ENCODE peak calls at places on chromosomes 12 and 14, in nine cellular contexts. One of them, this sample, is unnamed.

GRCh38 chr12:77837876-77838291 is 7.2 kb downstream of the NAV3 start:
- DNase-seq in neural progenitor cell: no peak
- DNase-seq in Karpas-422: no peak
- DNase-seq in fibroblast of the conjunctiva: no peak
- DNase-seq in amniotic stem cell: no peak
- DNase-seq in AG08395: no peak
- DNase-seq in retina: no peak
- DNase-seq in SW 1271: no peak
- DNase-seq in HepG2: no peak
- DNase-seq in this sample: no peak

GRCh38 chr14:59330455-59330854 is 134.7 kb downstream of the GPR135 start:
- DNase-seq in neural progenitor cell: no peak
- DNase-seq in Karpas-422: no peak
- DNase-seq in fibroblast of the conjunctiva: no peak
- DNase-seq in amniotic stem cell: no peak
- DNase-seq in AG08395: no peak
- DNase-seq in retina: no peak
- DNase-seq in SW 1271: peak
- DNase-seq in HepG2: no peak
- DNase-seq in this sample: peak

GRCh38 chr12:104304261-104305004 is 894 bp downstream of the EID3 start:
- DNase-seq in neural progenitor cell: no peak
- DNase-seq in Karpas-422: no peak
- DNase-seq in fibroblast of the conjunctiva: no peak
- DNase-seq in amniotic stem cell: no peak
- DNase-seq in AG08395: peak
- DNase-seq in retina: no peak
- DNase-seq in SW 1271: peak
- DNase-seq in HepG2: no peak
- DNase-seq in this sample: no peak

GRCh38 chr12:12562016-12562483 is 613 bp downstream of the DUSP16 start:
- DNase-seq in neural progenitor cell: peak
- DNase-seq in Karpas-422: peak
- DNase-seq in fibroblast of the conjunctiva: no peak
- DNase-seq in amniotic stem cell: peak
- DNase-seq in AG08395: peak
- DNase-seq in retina: peak
- DNase-seq in SW 1271: peak
- DNase-seq in HepG2: no peak
- DNase-seq in this sample: no peak

GRCh38 chr14:89266754-89267153 is 150.3 kb downstream of the FOXN3 start:
- DNase-seq in neural progenitor cell: no peak
- DNase-seq in Karpas-422: no peak
- DNase-seq in fibroblast of the conjunctiva: no peak
- DNase-seq in amniotic stem cell: no peak
- DNase-seq in AG08395: no peak
- DNase-seq in retina: no peak
- DNase-seq in SW 1271: no peak
- DNase-seq in HepG2: no peak
- DNase-seq in this sample: no peak

GRCh38 chr12:3294481-3294911 is 196.5 kb upstream of the PRMT8 start:
- DNase-seq in neural progenitor cell: no peak
- DNase-seq in Karpas-422: no peak
- DNase-seq in fibroblast of the conjunctiva: no peak
- DNase-seq in amniotic stem cell: no peak
- DNase-seq in AG08395: no peak
- DNase-seq in retina: no peak
- DNase-seq in SW 1271: no peak
- DNase-seq in HepG2: no peak
- DNase-seq in this sample: no peak

GRCh38 chr14:63677891-63678379 is 36.3 kb upstream of the WDR89 start:
- DNase-seq in neural progenitor cell: no peak
- DNase-seq in Karpas-422: no peak
- DNase-seq in fibroblast of the conjunctiva: peak
- DNase-seq in amniotic stem cell: peak
- DNase-seq in AG08395: peak
- DNase-seq in retina: no peak
- DNase-seq in SW 1271: no peak
- DNase-seq in HepG2: no peak
- DNase-seq in this sample: no peak

GRCh38 chr12:107359382-107359781 is 266.0 kb upstream of the CRY1 start:
- DNase-seq in neural progenitor cell: no peak
- DNase-seq in Karpas-422: no peak
- DNase-seq in fibroblast of the conjunctiva: no peak
- DNase-seq in amniotic stem cell: no peak
- DNase-seq in AG08395: peak
- DNase-seq in retina: no peak
- DNase-seq in SW 1271: no peak
- DNase-seq in HepG2: no peak
- DNase-seq in this sample: no peak

GRCh38 chr14:26636571-26636970 is 38.7 kb upstream of the NOVA1 start:
- DNase-seq in neural progenitor cell: no peak
- DNase-seq in Karpas-422: no peak
- DNase-seq in fibroblast of the conjunctiva: no peak
- DNase-seq in amniotic stem cell: no peak
- DNase-seq in AG08395: no peak
- DNase-seq in retina: no peak
- DNase-seq in SW 1271: no peak
- DNase-seq in HepG2: no peak
- DNase-seq in this sample: no peak

GRCh38 chr14:105151131-105151837 is 17.3 kb downstream of the JAG2 start:
- DNase-seq in neural progenitor cell: no peak
- DNase-seq in Karpas-422: no peak
- DNase-seq in fibroblast of the conjunctiva: no peak
- DNase-seq in amniotic stem cell: no peak
- DNase-seq in AG08395: no peak
- DNase-seq in retina: no peak
- DNase-seq in SW 1271: no peak
- DNase-seq in HepG2: no peak
- DNase-seq in this sample: no peak

GRCh38 chr12:101685121-101685520 is 12.3 kb upstream of the CHPT1 start:
- DNase-seq in neural progenitor cell: no peak
- DNase-seq in Karpas-422: no peak
- DNase-seq in fibroblast of the conjunctiva: no peak
- DNase-seq in amniotic stem cell: no peak
- DNase-seq in AG08395: no peak
- DNase-seq in retina: no peak
- DNase-seq in SW 1271: no peak
- DNase-seq in HepG2: no peak
- DNase-seq in this sample: no peak

GRCh38 chr12:121237415-121237814 is 27.5 kb downstream of the P2RX4 start:
- DNase-seq in neural progenitor cell: no peak
- DNase-seq in Karpas-422: no peak
- DNase-seq in fibroblast of the conjunctiva: no peak
- DNase-seq in amniotic stem cell: no peak
- DNase-seq in AG08395: no peak
- DNase-seq in retina: no peak
- DNase-seq in SW 1271: no peak
- DNase-seq in HepG2: no peak
- DNase-seq in this sample: no peak

GRCh38 chr12:112473056-112473455 is 54.3 kb downstream of the PTPN11 start:
- DNase-seq in neural progenitor cell: peak
- DNase-seq in Karpas-422: peak
- DNase-seq in fibroblast of the conjunctiva: no peak
- DNase-seq in amniotic stem cell: no peak
- DNase-seq in AG08395: no peak
- DNase-seq in retina: no peak
- DNase-seq in SW 1271: peak
- DNase-seq in HepG2: no peak
- DNase-seq in this sample: no peak

GRCh38 chr12:27595231-27595642 is 71.2 kb downstream of the PPFIBP1 start:
- DNase-seq in neural progenitor cell: peak
- DNase-seq in Karpas-422: no peak
- DNase-seq in fibroblast of the conjunctiva: peak
- DNase-seq in amniotic stem cell: peak
- DNase-seq in AG08395: peak
- DNase-seq in retina: peak
- DNase-seq in SW 1271: peak
- DNase-seq in HepG2: peak
- DNase-seq in this sample: no peak

GRCh38 chr12:28543021-28543890 is 353.0 kb downstream of the CCDC91 start:
- DNase-seq in neural progenitor cell: no peak
- DNase-seq in Karpas-422: no peak
- DNase-seq in fibroblast of the conjunctiva: no peak
- DNase-seq in amniotic stem cell: no peak
- DNase-seq in AG08395: no peak
- DNase-seq in retina: no peak
- DNase-seq in SW 1271: no peak
- DNase-seq in HepG2: no peak
- DNase-seq in this sample: no peak

GRCh38 chr12:5432011-5432400 is at the start of gene NTF3:
- DNase-seq in neural progenitor cell: peak
- DNase-seq in Karpas-422: no peak
- DNase-seq in fibroblast of the conjunctiva: no peak
- DNase-seq in amniotic stem cell: no peak
- DNase-seq in AG08395: peak
- DNase-seq in retina: peak
- DNase-seq in SW 1271: no peak
- DNase-seq in HepG2: no peak
- DNase-seq in this sample: no peak

GRCh38 chr12:87305481-87305880 is 723.7 kb downstream of the C12orf50 start:
- DNase-seq in neural progenitor cell: no peak
- DNase-seq in Karpas-422: no peak
- DNase-seq in fibroblast of the conjunctiva: peak
- DNase-seq in amniotic stem cell: no peak
- DNase-seq in AG08395: no peak
- DNase-seq in retina: no peak
- DNase-seq in SW 1271: no peak
- DNase-seq in HepG2: no peak
- DNase-seq in this sample: no peak

GRCh38 chr12:124509676-124510300 is 57.6 kb downstream of the NCOR2 start:
- DNase-seq in neural progenitor cell: peak
- DNase-seq in Karpas-422: no peak
- DNase-seq in fibroblast of the conjunctiva: peak
- DNase-seq in amniotic stem cell: no peak
- DNase-seq in AG08395: peak
- DNase-seq in retina: peak
- DNase-seq in SW 1271: peak
- DNase-seq in HepG2: peak
- DNase-seq in this sample: no peak